ENCODE peak calls at places on chromosomes 11 and 22, in nine cellular contexts. P, K, C, A, D, F, H, V and R are unnamed samples.

GRCh38 chr11:67433536-67434394 is 3.7 kb downstream of the PTPRCAP start:
- DNase-seq in C (no peak), P (no peak), H (no peak), A (no peak), K (no peak), F (no peak), V (no peak), D (peak), R (no peak)

GRCh38 chr11:9821008-9821752 is 157.3 kb downstream of the SWAP70 start:
- DNase-seq in P (peak), K (peak), H (peak), F (peak), C (no peak), V (no peak), D (no peak), A (no peak), R (no peak)

GRCh38 chr11:112459001-112459400 is 198.3 kb upstream of the PLET1 start:
- DNase-seq in V (no peak), A (no peak), C (no peak), P (no peak), F (no peak), H (peak), K (no peak), D (no peak), R (no peak)

GRCh38 chr11:126192386-126192785 is 19.1 kb downstream of the RPUSD4 start:
- DNase-seq in C (no peak), K (no peak), F (no peak), A (no peak), H (no peak), D (no peak), P (no peak), V (no peak), R (no peak)

GRCh38 chr11:43555811-43556210 is 124.7 kb upstream of the HSD17B12 start:
- DNase-seq in P (no peak), F (no peak), V (no peak), K (peak), A (no peak), C (no peak), H (peak), D (no peak), R (no peak)

GRCh38 chr22:38861927-38862326 is 10.1 kb downstream of the CBX6 start:
- DNase-seq in D (no peak), K (no peak), V (no peak), H (no peak), F (no peak), C (no peak), P (no peak), A (no peak), R (no peak)

GRCh38 chr22:28052818-28053217 is 133.8 kb upstream of the PITPNB start:
- DNase-seq in V (no peak), P (no peak), D (no peak), K (no peak), F (no peak), C (no peak), A (peak), H (no peak), R (no peak)

GRCh38 chr11:17798253-17798652 is 63.7 kb downstream of the KCNC1 start:
- DNase-seq in K (no peak), F (no peak), V (no peak), C (no peak), D (no peak), P (no peak), H (no peak), A (no peak), R (no peak)

GRCh38 chr11:27423125-27423524 is 49.5 kb downstream of the LGR4 start:
- DNase-seq in F (peak), A (no peak), K (peak), C (no peak), P (peak), H (peak), V (peak), D (no peak), R (no peak)

GRCh38 chr11:67055812-67056211 is 835 bp upstream of the RHOD start:
- DNase-seq in D (no peak), F (no peak), P (peak), K (no peak), H (no peak), V (no peak), A (no peak), C (no peak), R (no peak)

GRCh38 chr11:83349371-83349770 is 63.2 kb upstream of the CCDC90B start:
- DNase-seq in C (no peak), F (no peak), A (no peak), V (no peak), D (no peak), H (no peak), P (no peak), K (no peak), R (no peak)

GRCh38 chr11:69382131-69383128 is 88.5 kb downstream of the MYEOV start:
- DNase-seq in F (no peak), A (no peak), K (no peak), V (peak), P (no peak), H (no peak), C (no peak), D (no peak), R (no peak)

GRCh38 chr11:86511086-86511551 is 136.4 kb downstream of the CCDC81 start:
- DNase-seq in H (peak), C (no peak), F (peak), D (no peak), K (peak), V (no peak), P (peak), A (no peak), R (no peak)

GRCh38 chr11:126914941-126915340 is 85.6 kb downstream of the KIRREL3 start:
- DNase-seq in F (peak), P (peak), H (peak), C (no peak), D (no peak), V (no peak), K (no peak), A (no peak), R (no peak)

GRCh38 chr11:72103754-72104167 is 664 bp upstream of the LAMTOR1 start:
- DNase-seq in P (no peak), K (no peak), V (no peak), A (no peak), H (no peak), C (no peak), F (no peak), D (no peak), R (no peak)

GRCh38 chr11:34476853-34477252 is 36.7 kb downstream of the ELF5 start:
- DNase-seq in C (no peak), D (no peak), K (no peak), A (no peak), V (no peak), H (no peak), P (no peak), F (no peak), R (no peak)

GRCh38 chr11:112042161-112042960 is 17.2 kb downstream of the DLAT start:
- DNase-seq in C (no peak), A (no peak), P (peak), K (no peak), V (no peak), H (peak), F (no peak), D (no peak), R (no peak)

GRCh38 chr22:22943521-22944267 is 56.1 kb downstream of the IGLL5 start:
- DNase-seq in V (no peak), A (no peak), H (no peak), P (no peak), D (peak), K (no peak), F (no peak), C (peak), R (no peak)

GRCh38 chr11:47551086-47551485 is 1.8 kb downstream of the CELF1 start:
- DNase-seq in F (no peak), K (no peak), C (no peak), A (no peak), V (no peak), P (peak), H (peak), D (peak), R (no peak)

GRCh38 chr11:115272925-115273324 is 231.3 kb downstream of the CADM1 start:
- DNase-seq in A (no peak), D (no peak), P (no peak), F (no peak), K (no peak), V (no peak), H (no peak), C (no peak), R (no peak)

GRCh38 chr11:82842019-82842418 is 58.2 kb downstream of the PRCP start:
- DNase-seq in P (no peak), K (no peak), H (no peak), A (no peak), F (no peak), V (peak), D (no peak), C (no peak), R (no peak)

GRCh38 chr22:42433754-42434153 is 1.6 kb upstream of the NFAM1 start:
- DNase-seq in K (no peak), H (no peak), V (no peak), P (no peak), A (peak), C (no peak), F (no peak), D (no peak), R (no peak)

GRCh38 chr11:73429121-73429740 is 53.0 kb downstream of the RELT start:
- DNase-seq in P (peak), F (peak), V (no peak), A (no peak), D (no peak), H (peak), C (no peak), K (peak), R (no peak)

GRCh38 chr22:33640900-33641299 is 279.4 kb downstream of the LARGE1 start:
- DNase-seq in C (no peak), V (no peak), H (no peak), F (no peak), A (no peak), D (no peak), K (no peak), P (no peak), R (no peak)

GRCh38 chr11:6052374-6052773 is 21.8 kb upstream of the OR56A1 start:
- DNase-seq in V (no peak), F (no peak), H (no peak), P (no peak), D (no peak), K (no peak), C (no peak), A (no peak), R (no peak)

GRCh38 chr11:12508151-12508740 is 130.9 kb downstream of the PARVA start:
- DNase-seq in P (peak), D (no peak), A (no peak), H (peak), V (no peak), F (peak), C (no peak), K (peak), R (no peak)

GRCh38 chr11:66268953-66269906 is 791 bp downstream of the RAB1B start:
- DNase-seq in P (peak), K (no peak), H (peak), V (no peak), F (peak), D (peak), C (no peak), A (no peak), R (peak)

GRCh38 chr11:495537-495931 is 11.5 kb downstream of the RNH1 start:
- DNase-seq in K (no peak), V (no peak), F (no peak), C (no peak), H (no peak), A (no peak), D (no peak), P (no peak), R (no peak)

GRCh38 chr11:125164422-125165110 is at the start of gene PKNOX2:
- DNase-seq in C (peak), A (peak), F (peak), H (peak), K (peak), P (peak), D (peak), V (peak), R (peak)

GRCh38 chr22:40183029-40183581 is 5.4 kb downstream of the TNRC6B start:
- DNase-seq in C (no peak), D (no peak), V (peak), K (peak), H (peak), F (peak), A (no peak), P (peak), R (no peak)